ENCODE peak calls at places on chromosomes 3 and 15, in nine cellular contexts. I is RCC 7860; A is H7; J is posterior cingulate gyrus; F is stimulated activated CD8-positive, alpha-beta memory T cell treated with anti-CD3 and anti-CD28 coated beads, Interleukin-2, amount 100 ng/mL, for 1 hour; O is hippocampal formation; P is NCI-H2029 treated with DMSO at 0.1 percent for 48 hours; Q is NCI-H446; R is activated T-helper 1 cell treated with anti-CD3 and anti-CD28 coated beads, Interleukin-2, amount 50 U/mL, for 16 hours. C is an unnamed sample.

GRCh38 chr3:109930592-109930991 is 593.2 kb upstream of the DPPA4 start:
- DNase-seq in I (no peak), A (no peak), J (no peak), F (no peak), O (no peak), P (no peak), Q (no peak), R (no peak), C (no peak)

GRCh38 chr3:124780356-124780755 is 50.1 kb downstream of the UMPS start:
- DNase-seq in I (peak; percentile 0), A (peak; percentile 63), J (no peak), F (no peak), O (no peak), P (no peak), Q (peak; percentile 23), R (no peak), C (no peak)

GRCh38 chr15:78298983-78299301 is 467 bp downstream of the SKIC8 start:
- DNase-seq in I (no peak), A (no peak), J (no peak), F (no peak), O (no peak), P (no peak), Q (no peak), R (no peak), C (no peak)

GRCh38 chr15:79168922-79169322 is 78.3 kb upstream of the RASGRF1 start:
- DNase-seq in I (peak; percentile 61), A (peak; percentile 80), J (peak; percentile 44), F (no peak), O (peak; percentile 47), P (no peak), Q (no peak), R (no peak), C (peak; percentile 58)

GRCh38 chr15:98547741-98548166 is 100.6 kb upstream of the IGF1R start:
- DNase-seq in I (no peak), A (peak; percentile 75), J (no peak), F (no peak), O (no peak), P (no peak), Q (no peak), R (no peak), C (no peak)

GRCh38 chr15:95405447-95405846 is 925.1 kb upstream of the NR2F2 start:
- DNase-seq in I (no peak), A (no peak), J (no peak), F (no peak), O (no peak), P (no peak), Q (no peak), R (no peak), C (no peak)

GRCh38 chr15:22919171-22919570 is 61.0 kb downstream of the CYFIP1 start:
- DNase-seq in I (no peak), A (no peak), J (no peak), F (no peak), O (no peak), P (no peak), Q (no peak), R (no peak), C (no peak)

GRCh38 chr3:108035751-108036150 is 55.1 kb downstream of the CD47 start:
- DNase-seq in I (no peak), A (peak; percentile 23), J (no peak), F (no peak), O (no peak), P (no peak), Q (no peak), R (no peak), C (no peak)

GRCh38 chr3:57143886-57144459 is 21.2 kb downstream of the IL17RD start:
- DNase-seq in I (no peak), A (no peak), J (no peak), F (no peak), O (no peak), P (no peak), Q (no peak), R (no peak), C (no peak)

GRCh38 chr3:38472342-38472741 is 18.7 kb downstream of the ACVR2B start:
- DNase-seq in I (no peak), A (no peak), J (no peak), F (no peak), O (no peak), P (no peak), Q (no peak), R (no peak), C (no peak)

GRCh38 chr3:4589475-4590111 is 96.4 kb downstream of the ITPR1 start:
- DNase-seq in I (no peak), A (no peak), J (no peak), F (no peak), O (no peak), P (no peak), Q (no peak), R (no peak), C (no peak)

GRCh38 chr3:61562042-61562809 is 855 bp downstream of the PTPRG start:
- DNase-seq in I (no peak), A (peak; percentile 70), J (peak; percentile 39), F (no peak), O (no peak), P (no peak), Q (no peak), R (no peak), C (no peak)

GRCh38 chr3:69948246-69948862 is 51.2 kb upstream of the SAMMSON start:
- DNase-seq in I (no peak), A (no peak), J (no peak), F (no peak), O (no peak), P (peak; percentile 6), Q (no peak), R (no peak), C (no peak)

GRCh38 chr3:70989174-70989573 is 594.4 kb downstream of the FOXP1 start:
- DNase-seq in I (peak; percentile 26), A (no peak), J (no peak), F (no peak), O (no peak), P (no peak), Q (no peak), R (no peak), C (no peak)

GRCh38 chr3:100516843-100517242 is 24.4 kb downstream of the TMEM45A start:
- DNase-seq in I (no peak), A (no peak), J (no peak), F (no peak), O (no peak), P (no peak), Q (no peak), R (no peak), C (no peak)

GRCh38 chr15:68385671-68386586 is 46.0 kb downstream of the ITGA11 start:
- DNase-seq in I (no peak), A (no peak), J (no peak), F (no peak), O (no peak), P (no peak), Q (no peak), R (no peak), C (no peak)

GRCh38 chr3:193788189-193788946 is 195.4 kb downstream of the OPA1 start:
- DNase-seq in I (no peak), A (peak; percentile 87), J (no peak), F (no peak), O (peak; percentile 35), P (no peak), Q (no peak), R (no peak), C (peak; percentile 17)

GRCh38 chr3:139173372-139174108 is 128.8 kb upstream of the PRR23C start:
- DNase-seq in I (no peak), A (no peak), J (no peak), F (no peak), O (peak; percentile 50), P (no peak), Q (peak; percentile 10), R (no peak), C (no peak)

GRCh38 chr3:97009427-97010019 is 195.1 kb downstream of the EPHA6 start:
- DNase-seq in I (no peak), A (no peak), J (no peak), F (no peak), O (no peak), P (no peak), Q (no peak), R (no peak), C (no peak)

GRCh38 chr3:127986803-127987202 is 65.4 kb upstream of the SEC61A1 start:
- DNase-seq in I (no peak), A (no peak), J (no peak), F (no peak), O (no peak), P (no peak), Q (no peak), R (no peak), C (no peak)

GRCh38 chr3:179706233-179706632 is 53.4 kb downstream of the USP13 start:
- DNase-seq in I (no peak), A (no peak), J (no peak), F (no peak), O (no peak), P (peak; percentile 11), Q (no peak), R (no peak), C (no peak)

C was measured in caudate nucleus.